ENCODE peak calls at places on chromosomes 11 and 22, in six cellular contexts. H is PC-9; Q is MCF 10A; S is activated CD4-positive, CD25-positive, alpha-beta regulatory T cell; O is CD4-positive, alpha-beta T cell; G is stimulated activated naive CD8-positive, alpha-beta T cell treated with anti-CD3 and anti-CD28 coated beads, Interleukin-15, Interleukin-2, amounts not matched to agents 100 U/mL and 50 U/mL, for 24 hours. K is an unnamed sample.

GRCh38 chr11:3803726-3804510 is 4.4 kb upstream of the PGAP2 start:
- DNase-seq in G (no peak), S (no peak), O (no peak), Q (no peak), H (no peak), K (no peak)

GRCh38 chr11:110023711-110024110 is 69.5 kb upstream of the ZC3H12C start:
- DNase-seq in O (no peak), G (no peak), S (no peak), Q (no peak), H (no peak), K (no peak)

GRCh38 chr11:133892126-133892525 is 46.8 kb upstream of the SPATA19 start:
- DNase-seq in S (no peak), O (no peak), Q (no peak), H (no peak), G (no peak), K (no peak)

GRCh38 chr22:23909258-23909898 is 15.2 kb downstream of the MIF start:
- DNase-seq in Q (no peak), O (no peak), G (no peak), H (no peak), S (no peak), K (no peak)

GRCh38 chr11:66268953-66269906 is 791 bp downstream of the RAB1B start:
- DNase-seq in S (no peak), Q (no peak), G (peak), H (no peak), O (no peak), K (peak)

GRCh38 chr11:133832096-133833081 is 12.9 kb downstream of the SPATA19 start:
- DNase-seq in H (no peak), O (no peak), Q (no peak), S (no peak), G (no peak), K (no peak)

GRCh38 chr22:30186048-30186447 is 60.5 kb downstream of the LIF start:
- DNase-seq in H (no peak), S (no peak), G (no peak), O (no peak), Q (no peak), K (no peak)

GRCh38 chr22:41479671-41480396 is 10.9 kb downstream of the ACO2 start:
- DNase-seq in H (no peak), O (no peak), Q (peak), S (no peak), G (no peak), K (no peak)

K was measured in HEK293T.